ENCODE peak calls at places on chromosomes 12 and 14, in five cellular contexts. P is stimulated activated CD4-positive, alpha-beta T cell treated with anti-CD3 and anti-CD28 coated beads, Interleukin-1b, Interleukin-23, amount 100 ng/mL, for 4 hours; C is activated CD4-positive, alpha-beta T cell treated with anti-CD3 and anti-CD28 coated beads, Interleukin-2, amount 10 ng/mL, durations not matched to agents 7 days and 5 days; S is Calu3; K is CD4-positive, CD25-positive, alpha-beta regulatory T cell. D is an unnamed sample.

GRCh38 chr14:67510121-67510520 is 21.6 kb upstream of the TMEM229B start:
- DNase-seq in S (no peak), P (no peak), K (no peak), C (no peak), D (no peak)

GRCh38 chr14:89144066-89144465 is 273.0 kb downstream of the FOXN3 start:
- DNase-seq in P (no peak), K (no peak), C (no peak), S (no peak), D (no peak)

GRCh38 chr14:94395306-94395899 is 7.0 kb upstream of the SERPINA1 start:
- DNase-seq in S (no peak), P (no peak), K (no peak), C (no peak), D (no peak)

GRCh38 chr12:108380382-108380781 is 41.3 kb upstream of the CMKLR1 start:
- DNase-seq in P (no peak), S (no peak), K (no peak), C (no peak), D (no peak)

GRCh38 chr12:49776413-49776812 is 35.1 kb downstream of the TMBIM6 start:
- DNase-seq in C (peak; percentile 67), S (peak; percentile 69), P (peak; percentile 29), K (peak; percentile 32), D (peak; percentile 67)

GRCh38 chr14:90578283-90578985 is 181.6 kb downstream of the CALM1 start:
- DNase-seq in P (no peak), S (no peak), C (no peak), K (no peak), D (no peak)

GRCh38 chr14:106390947-106391346 is 864.6 kb downstream of the TMEM121 start:
- DNase-seq in K (no peak), S (no peak), P (no peak), C (no peak), D (no peak)

GRCh38 chr12:3293446-3294161 is 197.4 kb upstream of the PRMT8 start:
- DNase-seq in K (no peak), S (no peak), P (no peak), C (no peak), D (no peak)

GRCh38 chr12:95653761-95654546 is 102.7 kb upstream of the USP44 start:
- DNase-seq in P (no peak), K (peak; percentile 43), S (peak; percentile 51), C (no peak), D (peak; percentile 29)

GRCh38 chr12:100716658-100716948 is 78.0 kb upstream of the ANO4 start:
- DNase-seq in K (no peak), P (no peak), S (no peak), C (no peak), D (no peak)

GRCh38 chr12:111274820-111275219 is 94.1 kb downstream of the PHETA1 start:
- DNase-seq in P (no peak), K (no peak), C (no peak), S (no peak), D (peak; percentile 35)

GRCh38 chr14:22929848-22930364 is 730 bp upstream of the PRMT5 start:
- DNase-seq in P (no peak), C (no peak), K (no peak), S (no peak), D (no peak)

GRCh38 chr14:35821546-35822411 is 4.4 kb upstream of the BRMS1L start:
- DNase-seq in C (peak; percentile 23), S (peak; percentile 30), K (peak; percentile 20), P (no peak), D (peak; percentile 30)

GRCh38 chr14:52015411-52016030 is 26.2 kb downstream of the RTRAF start:
- DNase-seq in P (no peak), S (no peak), K (no peak), C (no peak), D (peak; percentile 16)

GRCh38 chr14:36935976-36936678 is 236.3 kb downstream of the SLC25A21 start:
- DNase-seq in S (no peak), K (no peak), C (no peak), P (no peak), D (no peak)

D was measured in RPMI8226.